ENCODE peak calls at places on chromosomes 5 and 9, in seven cellular contexts. N, F, K, O, Q, L and U are unnamed samples.

GRCh38 chr5:74579215-74579614 is 61.3 kb downstream of the ENC1 start:
- DNase-seq in N (no peak), F (no peak), K (peak), O (no peak), Q (peak), L (no peak), U (no peak)

GRCh38 chr5:61784337-61784736 is 452.3 kb downstream of the ZSWIM6 start:
- DNase-seq in N (no peak), F (peak), K (no peak), O (no peak), Q (no peak), L (peak), U (no peak)

GRCh38 chr5:33891731-33892418 is at the start of gene ADAMTS12:
- DNase-seq in N (no peak), F (no peak), K (no peak), O (peak), Q (no peak), L (peak), U (peak)

GRCh38 chr5:83554133-83554532 is 82.6 kb downstream of the VCAN start:
- DNase-seq in N (no peak), F (no peak), K (no peak), O (no peak), Q (no peak), L (no peak), U (no peak)

GRCh38 chr5:146466521-146467349 is 19.6 kb downstream of the TCERG1 start:
- DNase-seq in N (no peak), F (no peak), K (no peak), O (no peak), Q (no peak), L (no peak), U (no peak)

GRCh38 chr5:134176523-134177196 is at the start of gene SKP1:
- DNase-seq in N (peak), F (peak), K (peak), O (peak), Q (peak), L (peak), U (peak)

GRCh38 chr5:38208782-38209378 is 49.5 kb upstream of the EGFLAM start:
- DNase-seq in N (no peak), F (peak), K (no peak), O (peak), Q (no peak), L (peak), U (peak)

GRCh38 chr5:124704594-124705284 is 41.7 kb downstream of the ZNF608 start:
- DNase-seq in N (no peak), F (no peak), K (no peak), O (no peak), Q (no peak), L (no peak), U (no peak)

GRCh38 chr5:106640511-106640910 is 1030.2 kb downstream of the EFNA5 start:
- DNase-seq in N (no peak), F (no peak), K (no peak), O (no peak), Q (no peak), L (no peak), U (no peak)

GRCh38 chr9:113907282-113907681 is 31.2 kb downstream of the ZNF618 start:
- DNase-seq in N (peak), F (no peak), K (no peak), O (no peak), Q (no peak), L (no peak), U (peak)

GRCh38 chr9:110217656-110218099 is 9.7 kb upstream of the C9orf152 start:
- DNase-seq in N (no peak), F (peak), K (no peak), O (no peak), Q (no peak), L (peak), U (no peak)

GRCh38 chr5:178240341-178240741 is 7.7 kb upstream of the PHYKPL start:
- DNase-seq in N (no peak), F (no peak), K (no peak), O (no peak), Q (no peak), L (no peak), U (no peak)

GRCh38 chr5:6576861-6577501 is 55.9 kb downstream of the NSUN2 start:
- DNase-seq in N (no peak), F (peak), K (no peak), O (peak), Q (no peak), L (peak), U (no peak)

GRCh38 chr9:3887121-3887797 is 361.5 kb upstream of the RFX3 start:
- DNase-seq in N (no peak), F (no peak), K (no peak), O (no peak), Q (no peak), L (no peak), U (no peak)

GRCh38 chr5:5645198-5645597 is 222.7 kb downstream of the ICE1 start:
- DNase-seq in N (no peak), F (no peak), K (no peak), O (no peak), Q (no peak), L (no peak), U (no peak)

GRCh38 chr5:117881426-117882230 is 1106.7 kb downstream of the DTWD2 start:
- DNase-seq in N (no peak), F (peak), K (no peak), O (no peak), Q (no peak), L (no peak), U (no peak)

GRCh38 chr9:38331141-38331540 is 61.4 kb upstream of the ALDH1B1 start:
- DNase-seq in N (no peak), F (no peak), K (no peak), O (no peak), Q (no peak), L (no peak), U (no peak)

GRCh38 chr5:177311361-177311722 is 356 bp downstream of the MXD3 start:
- DNase-seq in N (no peak), F (no peak), K (no peak), O (no peak), Q (no peak), L (peak), U (no peak)

GRCh38 chr5:134437340-134438267 is 25.9 kb upstream of the CDKN2AIPNL start:
- DNase-seq in N (no peak), F (no peak), K (no peak), O (no peak), Q (no peak), L (peak), U (no peak)

GRCh38 chr5:150590979-150591411 is 49.5 kb upstream of the SYNPO start:
- DNase-seq in N (no peak), F (no peak), K (no peak), O (no peak), Q (no peak), L (no peak), U (no peak)

GRCh38 chr5:149445739-149446369 is 66.8 kb upstream of the IL17B start:
- DNase-seq in N (no peak), F (peak), K (no peak), O (no peak), Q (no peak), L (peak), U (no peak)

GRCh38 chr5:142548739-142549275 is 137.1 kb downstream of the FGF1 start:
- DNase-seq in N (peak), F (peak), K (no peak), O (peak), Q (no peak), L (peak), U (peak)

GRCh38 chr9:21989440-21990189 is 4.6 kb downstream of the CDKN2A start:
- DNase-seq in N (no peak), F (no peak), K (no peak), O (no peak), Q (no peak), L (no peak), U (no peak)